ENCODE peak calls at places on chromosomes 16 and 17, in four cellular contexts. One of them, this sample, is unnamed.

GRCh38 chr16:9113707-9114106 is 22.3 kb downstream of the HAPSTR1 start:
- DNase-seq in H1: no peak
- DNase-seq in GM12878: no peak
- DNase-seq in HepG2: no peak
- DNase-seq in this sample: no peak

GRCh38 chr17:34241062-34241461 is 14.0 kb upstream of the CCL2 start:
- DNase-seq in H1: no peak
- DNase-seq in GM12878: no peak
- DNase-seq in HepG2: no peak
- DNase-seq in this sample: no peak

GRCh38 chr16:73068546-73069401 is 20.8 kb upstream of the ZFHX3 start:
- DNase-seq in H1: no peak
- DNase-seq in GM12878: no peak
- DNase-seq in HepG2: peak; percentile 63
- DNase-seq in this sample: peak; percentile 76

GRCh38 chr17:67469208-67469980 is 92.3 kb downstream of the PITPNC1 start:
- DNase-seq in H1: no peak
- DNase-seq in GM12878: no peak
- DNase-seq in HepG2: peak; percentile 36
- DNase-seq in this sample: no peak

GRCh38 chr17:47810200-47810821 is 11.3 kb downstream of the OSBPL7 start:
- DNase-seq in H1: no peak
- DNase-seq in GM12878: no peak
- DNase-seq in HepG2: peak; percentile 74
- DNase-seq in this sample: no peak

GRCh38 chr17:51802544-51802943 is 356.0 kb downstream of the CA10 start:
- DNase-seq in H1: no peak
- DNase-seq in GM12878: no peak
- DNase-seq in HepG2: no peak
- DNase-seq in this sample: no peak

GRCh38 chr16:59887856-59888255 is 1153.7 kb upstream of the GOT2 start:
- DNase-seq in H1: no peak
- DNase-seq in GM12878: no peak
- DNase-seq in HepG2: no peak
- DNase-seq in this sample: no peak

GRCh38 chr16:50602531-50603205 is 54.5 kb downstream of the NKD1 start:
- DNase-seq in H1: no peak
- DNase-seq in GM12878: no peak
- DNase-seq in HepG2: no peak
- DNase-seq in this sample: no peak

GRCh38 chr17:82914375-82914774 is 74.6 kb upstream of the ZNF750 start:
- DNase-seq in H1: no peak
- DNase-seq in GM12878: no peak
- DNase-seq in HepG2: no peak
- DNase-seq in this sample: peak; percentile 26

GRCh38 chr16:28112908-28113307 is 49.4 kb upstream of the GSG1L start:
- DNase-seq in H1: no peak
- DNase-seq in GM12878: no peak
- DNase-seq in HepG2: no peak
- DNase-seq in this sample: no peak
- TF ChIP-seq SP1 in H1: no peak
- TF ChIP-seq SP1 in GM12878: no peak
- TF ChIP-seq SP1 in HepG2: no peak
- TF ChIP-seq SP1 in this sample: no peak

GRCh38 chr16:49532243-49532870 is 158.8 kb downstream of the C16orf78 start:
- DNase-seq in H1: no peak
- DNase-seq in GM12878: no peak
- DNase-seq in HepG2: no peak
- DNase-seq in this sample: no peak
- TF ChIP-seq SUZ12 in H1: no peak
- TF ChIP-seq SUZ12 in GM12878: no peak
- TF ChIP-seq SUZ12 in HepG2: no peak
- TF ChIP-seq SUZ12 in this sample: no peak

DNA sequence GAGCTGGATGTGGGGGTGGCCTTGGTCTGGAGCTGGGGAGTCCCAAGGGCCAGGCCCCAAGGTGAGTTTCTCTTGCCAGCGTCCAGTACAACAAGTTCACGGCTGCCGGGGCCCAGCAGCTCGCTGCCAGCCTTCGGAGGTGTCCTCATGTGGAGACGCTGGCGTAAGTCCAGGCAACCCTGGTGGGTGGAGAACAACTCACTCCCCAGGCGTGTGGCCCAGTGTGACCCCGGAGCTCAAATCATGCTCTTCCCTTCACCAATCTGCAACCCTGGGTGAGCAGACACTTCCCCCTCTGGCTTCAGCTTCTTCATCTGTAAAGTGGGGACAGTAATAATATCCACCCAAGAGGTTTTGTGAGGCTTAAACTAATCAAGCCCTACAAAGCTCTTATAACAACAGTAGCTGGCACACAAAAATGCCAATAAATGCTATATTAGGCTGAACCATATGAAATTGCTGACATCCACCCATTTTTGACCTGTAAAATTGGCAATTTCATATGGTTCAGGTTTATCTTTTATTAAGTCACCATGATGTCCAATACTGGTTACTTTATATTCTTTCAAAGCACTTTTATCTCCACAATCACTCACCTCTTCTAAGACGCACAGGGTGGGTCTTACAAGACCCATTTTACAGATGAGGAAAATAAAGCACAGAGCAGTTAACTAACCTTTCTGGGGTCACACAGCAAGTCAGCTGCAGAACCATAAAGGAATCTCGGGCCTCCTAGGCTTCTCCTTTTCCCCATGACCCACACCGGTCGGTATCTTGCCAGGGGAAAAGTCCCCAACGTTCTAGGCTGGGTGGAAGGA is 19.7 kb downstream of the DEXI start:
- DNase-seq in H1: no peak
- DNase-seq in GM12878: no peak
- DNase-seq in HepG2: peak; percentile 44
- DNase-seq in this sample: no peak
- TF ChIP-seq SP1 in H1: no peak
- TF ChIP-seq SP1 in GM12878: no peak
- TF ChIP-seq SP1 in HepG2: no peak
- TF ChIP-seq SP1 in this sample: no peak

DNA sequence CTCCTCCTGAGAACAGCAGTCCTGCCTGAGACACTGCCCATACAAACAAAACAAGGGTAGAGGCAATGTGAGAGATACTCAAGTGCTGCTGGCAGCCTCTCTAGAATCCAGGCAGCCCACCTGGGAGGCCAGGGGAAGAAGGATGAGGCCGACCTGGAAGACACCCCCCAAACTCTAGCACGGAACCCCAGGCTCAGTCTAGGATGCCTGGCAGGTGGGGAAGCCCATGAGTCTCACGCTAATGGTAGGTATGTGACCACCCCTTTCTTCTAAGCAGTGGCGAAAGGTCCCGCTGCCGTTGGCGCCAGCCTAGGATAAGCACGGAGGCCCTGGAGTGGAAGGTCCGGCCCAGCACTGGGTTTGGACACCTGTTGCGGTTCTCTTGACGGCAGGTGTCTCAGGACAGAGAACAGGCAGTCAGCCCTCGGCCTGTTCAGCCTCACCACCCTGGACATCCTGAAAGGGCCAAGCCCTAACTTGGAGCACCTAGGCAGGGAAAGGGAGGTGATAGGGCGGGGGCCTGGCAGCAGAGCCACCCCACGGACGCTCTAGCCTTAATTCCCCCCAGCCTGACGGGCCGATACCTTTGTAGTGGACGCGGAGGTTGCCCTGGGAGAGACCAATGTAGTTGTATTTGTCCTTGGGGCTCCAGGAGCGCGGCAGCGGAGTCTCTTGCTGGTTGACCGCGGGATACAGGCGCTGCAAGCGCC is 487 bp downstream of the RANBP10 start:
- DNase-seq in H1: no peak
- DNase-seq in GM12878: no peak
- DNase-seq in HepG2: no peak
- DNase-seq in this sample: no peak
- TF ChIP-seq SUZ12 in H1: no peak
- TF ChIP-seq SUZ12 in GM12878: no peak
- TF ChIP-seq SUZ12 in HepG2: no peak
- TF ChIP-seq SUZ12 in this sample: no peak

GRCh38 chr16:70253291-70254094 is 1.8 kb upstream of the EXOSC6 start:
- DNase-seq in H1: no peak
- DNase-seq in GM12878: no peak
- DNase-seq in HepG2: peak; percentile 45
- DNase-seq in this sample: peak; percentile 54
- TF ChIP-seq SP1 in H1: no peak
- TF ChIP-seq SP1 in GM12878: no peak
- TF ChIP-seq SP1 in HepG2: no peak
- TF ChIP-seq SP1 in this sample: no peak

GRCh38 chr16:48236286-48236685 is 7.8 kb upstream of the LONP2 start:
- DNase-seq in H1: no peak
- DNase-seq in GM12878: no peak
- DNase-seq in HepG2: peak; percentile 53
- DNase-seq in this sample: no peak
- TF ChIP-seq SUZ12 in H1: no peak
- TF ChIP-seq SUZ12 in GM12878: no peak
- TF ChIP-seq SUZ12 in HepG2: no peak
- TF ChIP-seq SUZ12 in this sample: no peak

DNA sequence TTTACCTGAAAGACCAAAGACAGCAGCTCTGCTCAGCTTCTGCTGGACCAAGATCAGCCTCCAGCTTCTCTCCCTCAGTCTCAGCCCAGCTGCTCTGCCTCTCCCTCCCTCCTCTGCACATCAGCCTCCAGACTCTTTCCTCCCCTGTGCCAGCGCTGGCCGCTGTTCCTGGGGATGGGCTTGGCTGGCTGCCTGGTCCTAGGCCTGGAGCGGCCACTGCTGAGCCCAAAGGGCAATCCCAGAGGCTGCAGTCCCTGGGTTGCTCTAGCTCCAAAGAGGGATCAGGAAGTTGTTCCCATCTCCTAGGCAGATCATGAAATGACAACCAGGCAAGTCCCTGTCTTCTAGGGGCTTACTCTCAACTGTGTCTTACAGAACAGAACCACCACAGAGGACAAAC is 31.3 kb downstream of the DCUN1D3 start:
- DNase-seq in H1: no peak
- DNase-seq in GM12878: no peak
- DNase-seq in HepG2: peak; percentile 60
- DNase-seq in this sample: no peak
- TF ChIP-seq SP1 in H1: no peak
- TF ChIP-seq SP1 in GM12878: no peak
- TF ChIP-seq SP1 in HepG2: no peak
- TF ChIP-seq SP1 in this sample: no peak

GRCh38 chr16:56192644-56192960 is 1.3 kb downstream of the GNAO1 start:
- DNase-seq in H1: no peak
- DNase-seq in GM12878: no peak
- DNase-seq in HepG2: no peak
- DNase-seq in this sample: no peak

GRCh38 chr16:56189990-56190902 is 1.0 kb upstream of the GNAO1 start:
- DNase-seq in H1: no peak
- DNase-seq in GM12878: no peak
- DNase-seq in HepG2: no peak
- DNase-seq in this sample: peak; percentile 18

GRCh38 chr16:56191807-56192643 is 736 bp downstream of the GNAO1 start:
- DNase-seq in H1: no peak
- DNase-seq in GM12878: no peak
- DNase-seq in HepG2: no peak
- DNase-seq in this sample: no peak

GRCh38 chr16:56192971-56193936 is 2.0 kb downstream of the GNAO1 start:
- DNase-seq in H1: no peak
- DNase-seq in GM12878: no peak
- DNase-seq in HepG2: no peak
- DNase-seq in this sample: no peak

GRCh38 chr16:56190903-56191806 is at the start of gene GNAO1:
- DNase-seq in H1: no peak
- DNase-seq in GM12878: no peak
- DNase-seq in HepG2: no peak
- DNase-seq in this sample: peak; percentile 82
- TF ChIP-seq SUZ12 in H1: no peak
- TF ChIP-seq SUZ12 in GM12878: peak; percentile 43
- TF ChIP-seq SUZ12 in HepG2: no peak
- TF ChIP-seq SUZ12 in this sample: no peak

GRCh38 chr17:63974594-63975192 is 2.0 kb upstream of the SCN4A start:
- DNase-seq in H1: no peak
- DNase-seq in GM12878: no peak
- DNase-seq in HepG2: no peak
- DNase-seq in this sample: no peak
- TF ChIP-seq SP1 in H1: no peak
- TF ChIP-seq SP1 in GM12878: no peak
- TF ChIP-seq SP1 in HepG2: no peak
- TF ChIP-seq SP1 in this sample: no peak

GRCh38 chr17:76449126-76449525 is 3.8 kb downstream of the UBE2O start:
- DNase-seq in H1: no peak
- DNase-seq in GM12878: no peak
- DNase-seq in HepG2: no peak
- DNase-seq in this sample: no peak

GRCh38 chr17:76447931-76448652 is 4.9 kb downstream of the UBE2O start:
- DNase-seq in H1: no peak
- DNase-seq in GM12878: no peak
- DNase-seq in HepG2: no peak
- DNase-seq in this sample: no peak

GRCh38 chr17:76445697-76446448 is 7.1 kb downstream of the UBE2O start:
- DNase-seq in H1: no peak
- DNase-seq in GM12878: no peak
- DNase-seq in HepG2: no peak
- DNase-seq in this sample: no peak

GRCh38 chr17:76444518-76445311 is 8.2 kb downstream of the UBE2O start:
- DNase-seq in H1: no peak
- DNase-seq in GM12878: no peak
- DNase-seq in HepG2: no peak
- DNase-seq in this sample: no peak

GRCh38 chr17:76446449-76447231 is 6.3 kb downstream of the UBE2O start:
- DNase-seq in H1: no peak
- DNase-seq in GM12878: no peak
- DNase-seq in HepG2: peak; percentile 84
- DNase-seq in this sample: no peak
- TF ChIP-seq SUZ12 in H1: no peak
- TF ChIP-seq SUZ12 in GM12878: no peak
- TF ChIP-seq SUZ12 in HepG2: no peak
- TF ChIP-seq SUZ12 in this sample: no peak

This sample was measured in HEK293T.